ENCODE peak calls at places on chromosomes 1 and 21, in four cellular contexts. U is stimulated activated CD8-positive, alpha-beta memory T cell treated with anti-CD3 and anti-CD28 coated beads, Interleukin-2, amount 100 ng/mL, for 1 hour; Y is cerebellum; V is fibroblast of lung. F is an unnamed sample.

GRCh38 chr1:47710075-47711071 is 272.5 kb downstream of the FOXD2 start:
- DNase-seq in U (peak; percentile 34), Y (peak; percentile 66), V (peak; percentile 44), F (peak; percentile 60)

GRCh38 chr1:19071674-19072281 is 115.3 kb upstream of the IFFO2 start:
- DNase-seq in U (no peak), Y (no peak), V (no peak), F (no peak)

GRCh38 chr1:91513160-91513559 is 12.5 kb downstream of the CDC7 start:
- DNase-seq in U (no peak), Y (no peak), V (peak; percentile 75), F (peak; percentile 31)

GRCh38 chr1:66542811-66543767 is 9.1 kb downstream of the SGIP1 start:
- DNase-seq in U (no peak), Y (no peak), V (peak; percentile 72), F (peak; percentile 97)

GRCh38 chr21:25895565-25896205 is 160.9 kb downstream of the GABPA start:
- DNase-seq in U (no peak), Y (peak; percentile 65), V (peak; percentile 66), F (peak; percentile 53)

GRCh38 chr1:186887198-186887597 is 58.4 kb downstream of the PLA2G4A start:
- DNase-seq in U (no peak), Y (no peak), V (no peak), F (no peak)

GRCh38 chr1:26121854-26122773 is 10.5 kb downstream of the PDIK1L start:
- DNase-seq in U (no peak), Y (no peak), V (no peak), F (peak; percentile 43)

GRCh38 chr1:172451002-172451443 is 7.2 kb upstream of the PIGC start:
- DNase-seq in U (no peak), Y (no peak), V (peak; percentile 59), F (peak; percentile 41)

GRCh38 chr1:240308061-240308460 is 216.4 kb downstream of the FMN2 start:
- DNase-seq in U (no peak), Y (no peak), V (no peak), F (no peak)

GRCh38 chr1:236612349-236612748 is 8.0 kb upstream of the HEATR1 start:
- DNase-seq in U (no peak), Y (no peak), V (no peak), F (no peak)

GRCh38 chr1:89169166-89169565 is 6.6 kb downstream of the GBP7 start:
- DNase-seq in U (no peak), Y (no peak), V (no peak), F (no peak)

GRCh38 chr1:173596097-173596825 is 6.6 kb downstream of the SLC9C2 start:
- DNase-seq in U (no peak), Y (no peak), V (no peak), F (no peak)

GRCh38 chr1:117405042-117405441 is 37.8 kb downstream of the MAN1A2 start:
- DNase-seq in U (no peak), Y (no peak), V (no peak), F (no peak)

GRCh38 chr21:37700641-37701202 is 215.5 kb downstream of the KCNJ6 start:
- DNase-seq in U (no peak), Y (peak; percentile 82), V (peak; percentile 86), F (peak; percentile 86)

GRCh38 chr1:107262472-107263286 is 121.8 kb downstream of the NTNG1 start:
- DNase-seq in U (no peak), Y (no peak), V (no peak), F (peak; percentile 1)

GRCh38 chr1:3540876-3541275 is 70.4 kb downstream of the MEGF6 start:
- DNase-seq in U (no peak), Y (no peak), V (no peak), F (no peak)

GRCh38 chr1:221816899-221817298 is 75.0 kb upstream of the DUSP10 start:
- DNase-seq in U (no peak), Y (no peak), V (peak; percentile 82), F (peak; percentile 95)

GRCh38 chr1:174018565-174018964 is 3.6 kb downstream of the RC3H1 start:
- DNase-seq in U (no peak), Y (no peak), V (no peak), F (no peak)

GRCh38 chr1:245154429-245155185 is at the start of gene KIF26B:
- DNase-seq in U (no peak), Y (peak; percentile 59), V (peak; percentile 48), F (peak; percentile 65)

GRCh38 chr21:36385909-36386642 is 884 bp downstream of the CHAF1B start:
- DNase-seq in U (no peak), Y (peak; percentile 19), V (peak; percentile 20), F (peak; percentile 32)

GRCh38 chr21:21200103-21200938 is 202.1 kb downstream of the NCAM2 start:
- DNase-seq in U (no peak), Y (no peak), V (peak; percentile 98), F (peak; percentile 98)